ENCODE peak calls at places on chromosomes 12 and 14, in four cellular contexts. E is H1, D is mesendoderm, J is IMR-90. L is an unnamed sample.
A peak's percentile ranks its signal among the peaks of the same experiment; 100 is the strongest.

GRCh38 chr12:98446060-98446459 is 69.3 kb upstream of the TMPO start:
- DNase-seq in E (no peak), D (no peak), J (no peak), L (no peak)

GRCh38 chr12:124388679-124389536 is 94.0 kb downstream of the RFLNA start:
- DNase-seq in E (no peak), D (peak; percentile 92), J (peak; percentile 85), L (peak; percentile 84)

GRCh38 chr12:71476513-71476912 is 36.9 kb downstream of the LGR5 start:
- DNase-seq in E (no peak), D (no peak), J (peak; percentile 76), L (no peak)

GRCh38 chr12:128797119-128798118 is 26.3 kb downstream of the SLC15A4 start:
- DNase-seq in E (peak; percentile 50), D (peak; percentile 74), J (peak; percentile 63), L (no peak)

GRCh38 chr12:53244337-53244736 is 12.3 kb upstream of the RARG start:
- DNase-seq in E (no peak), D (no peak), J (no peak), L (no peak)

GRCh38 chr12:123764109-123764508 is 2.0 kb downstream of the DNAH10 start:
- DNase-seq in E (no peak), D (no peak), J (no peak), L (no peak)

GRCh38 chr14:29895591-29896043 is 32.0 kb downstream of the PRKD1 start:
- DNase-seq in E (no peak), D (peak; percentile 30), J (no peak), L (no peak)

GRCh38 chr12:124938606-124939427 is 24.4 kb upstream of the UBC start:
- DNase-seq in E (no peak), D (peak; percentile 89), J (peak; percentile 88), L (peak; percentile 71)

GRCh38 chr12:107179883-107180282 is 86.5 kb upstream of the CRY1 start:
- DNase-seq in E (no peak), D (peak; percentile 9), J (no peak), L (no peak)

GRCh38 chr14:36659010-36659821 is 2.4 kb upstream of the PAX9 start:
- DNase-seq in E (no peak), D (no peak), J (no peak), L (no peak)

GRCh38 chr12:54140958-54141388 is 47.8 kb downstream of the SMUG1 start:
- DNase-seq in E (no peak), D (peak; percentile 71), J (no peak), L (no peak)

GRCh38 chr12:99558113-99558512 is 89.4 kb upstream of the GARIN6 start:
- DNase-seq in E (no peak), D (no peak), J (no peak), L (no peak)

GRCh38 chr14:40204441-40205175 is 772.4 kb upstream of the FBXO33 start:
- DNase-seq in E (no peak), D (peak; percentile 5), J (no peak), L (peak; percentile 55)

GRCh38 chr14:74549588-74549987 is 56.0 kb downstream of the ISCA2 start:
- DNase-seq in E (no peak), D (peak; percentile 45), J (no peak), L (no peak)

GRCh38 chr14:31426663-31427062 is 6.3 kb upstream of the HEATR5A start:
- DNase-seq in E (no peak), D (no peak), J (no peak), L (peak; percentile 32)

GRCh38 chr12:47905313-47905730 is 528 bp upstream of the VDR start:
- DNase-seq in E (peak; percentile 61), D (no peak), J (no peak), L (peak; percentile 95)

GRCh38 chr12:121334513-121335343 is 17.5 kb downstream of the ANAPC5 start:
- DNase-seq in E (no peak), D (peak; percentile 70), J (peak; percentile 78), L (no peak)

GRCh38 chr12:121279507-121279915 is 17.0 kb downstream of the CAMKK2 start:
- DNase-seq in E (no peak), D (no peak), J (peak; percentile 26), L (no peak)

GRCh38 chr14:33516898-33517436 is 433.9 kb downstream of the EGLN3 start:
- DNase-seq in E (no peak), D (no peak), J (no peak), L (no peak)

GRCh38 chr14:50060871-50061663 is 55.3 kb downstream of the VCPKMT start:
- DNase-seq in E (no peak), D (peak; percentile 90), J (peak; percentile 95), L (no peak)

GRCh38 chr14:106044949-106045596 is 518.7 kb downstream of the TMEM121 start:
- DNase-seq in E (no peak), D (peak; percentile 2), J (no peak), L (no peak)

GRCh38 chr14:65748796-65749195 is 336.3 kb downstream of the FUT8 start:
- DNase-seq in E (no peak), D (no peak), J (no peak), L (no peak)

GRCh38 chr12:49335118-49335954 is 1.7 kb downstream of the C1QL4 start:
- DNase-seq in E (no peak), D (no peak), J (no peak), L (no peak)

GRCh38 chr12:39723831-39724230 is 104.2 kb upstream of the ABCD2 start:
- DNase-seq in E (no peak), D (peak; percentile 34), J (no peak), L (peak; percentile 30)

GRCh38 chr12:130367523-130367922 is 29.8 kb downstream of the PIWIL1 start:
- DNase-seq in E (no peak), D (no peak), J (no peak), L (no peak)

GRCh38 chr12:48380596-48380995 is 29.9 kb upstream of the ZNF641 start:
- DNase-seq in E (no peak), D (no peak), J (no peak), L (no peak)

GRCh38 chr12:108526482-108527234 is 11.6 kb downstream of the FICD start:
- DNase-seq in E (no peak), D (peak; percentile 10), J (peak; percentile 37), L (no peak)

GRCh38 chr12:114700392-114701103 is 16.6 kb upstream of the TBX3 start:
- DNase-seq in E (no peak), D (peak; percentile 37), J (no peak), L (peak; percentile 45)

GRCh38 chr12:19757317-19757877 is 318.1 kb downstream of the AEBP2 start:
- DNase-seq in E (no peak), D (peak; percentile 45), J (peak; percentile 64), L (no peak)

GRCh38 chr14:34111505-34111904 is 160.6 kb upstream of the EGLN3 start:
- DNase-seq in E (no peak), D (no peak), J (no peak), L (no peak)

GRCh38 chr14:101552786-101553231 is 8.5 kb upstream of the DIO3 start:
- DNase-seq in E (no peak), D (peak; percentile 39), J (no peak), L (no peak)

GRCh38 chr12:74747305-74747704 is 209.7 kb downstream of the ATXN7L3B start:
- DNase-seq in E (no peak), D (peak; percentile 7), J (peak; percentile 16), L (no peak)

GRCh38 chr14:93173943-93174395 is 10.7 kb downstream of the MOAP1 start:
- DNase-seq in E (no peak), D (no peak), J (peak; percentile 22), L (no peak)

GRCh38 chr14:93175492-93175891 is 9.2 kb downstream of the MOAP1 start:
- DNase-seq in E (no peak), D (no peak), J (no peak), L (no peak)

DNA sequence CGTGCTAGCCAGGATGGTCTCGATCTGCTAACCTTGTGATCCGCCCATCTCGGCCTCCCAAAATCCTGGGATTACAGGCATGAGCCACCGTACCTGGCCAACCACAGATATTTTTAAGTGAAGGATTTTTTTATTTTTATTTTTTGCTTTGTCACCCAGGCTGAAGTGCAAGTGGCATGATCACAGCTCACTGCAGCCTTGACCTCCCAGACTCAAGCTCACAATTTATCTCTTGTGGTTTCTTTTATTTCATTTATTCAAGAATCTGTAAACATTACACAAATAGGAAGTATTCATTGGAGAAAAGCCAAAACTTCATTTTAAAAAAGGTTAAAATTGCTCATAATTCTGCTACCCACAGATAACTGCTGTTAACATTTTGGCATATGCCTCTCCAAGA is 13.3 kb downstream of the MOAP1 start:
- DNase-seq in E (no peak), D (no peak), J (peak; percentile 19), L (no peak)
- H3K56ac ChIP-seq in E (no peak overlapping the region), D (no peak overlapping the region), J (no peak overlapping the region), L (no peak overlapping the region)

DNA sequence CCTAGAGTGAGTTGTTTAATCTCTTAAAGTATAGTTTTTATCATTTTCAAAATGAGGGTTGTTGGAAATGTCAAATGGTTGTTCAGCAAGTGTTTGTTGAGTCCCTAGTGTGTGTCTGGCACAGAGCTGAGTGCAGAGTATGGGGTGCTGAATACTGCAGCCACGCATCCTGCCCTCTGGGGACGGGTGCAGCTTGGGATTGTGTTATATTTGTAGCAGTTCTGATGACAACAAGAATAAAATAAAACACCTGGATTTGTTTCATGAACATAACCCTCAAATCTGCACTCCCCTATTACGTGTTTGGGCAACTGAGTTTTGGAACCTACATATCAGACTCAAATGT is 127.9 kb downstream of the CACNA1C start:
- DNase-seq in E (no peak), D (no peak), J (no peak), L (no peak)
- H3K56ac ChIP-seq in E (no peak overlapping the region), D (no peak overlapping the region), J (peak overlapping the region; percentile 33), L (no peak overlapping the region)

GRCh38 chr14:93984987-93985410 is 8.6 kb upstream of the ASB2 start:
- DNase-seq in E (no peak), D (peak; percentile 71), J (peak; percentile 91), L (peak; percentile 65)

GRCh38 chr14:93984070-93984469 is 7.7 kb upstream of the ASB2 start:
- DNase-seq in E (no peak), D (peak; percentile 77), J (peak; percentile 81), L (peak; percentile 49)

GRCh38 chr14:93987376-93987775 is 9.7 kb upstream of the CCDC197 start:
- DNase-seq in E (no peak), D (no peak), J (no peak), L (no peak)

GRCh38 chr14:93987815-93988476 is 9.2 kb upstream of the CCDC197 start:
- DNase-seq in E (no peak), D (peak; percentile 46), J (no peak), L (peak; percentile 69)

GRCh38 chr14:93986972-93987371 is 10.1 kb upstream of the CCDC197 start:
- DNase-seq in E (no peak), D (no peak), J (no peak), L (no peak)
- H3K56ac ChIP-seq in E (no peak overlapping the region), D (peak overlapping the region; percentile 69), J (no peak overlapping the region), L (no peak overlapping the region)

GRCh38 chr12:27424631-27425230 is 21.8 kb upstream of the SMCO2 start:
- DNase-seq in E (no peak), D (peak; percentile 64), J (peak; percentile 58), L (no peak)
- H3K56ac ChIP-seq in E (no peak overlapping the region), D (no peak overlapping the region), J (no peak overlapping the region), L (no peak overlapping the region)

GRCh38 chr12:21265932-21266331 is 68.8 kb downstream of the SLCO1A2 start:
- DNase-seq in E (no peak), D (no peak), J (no peak), L (no peak)

DNA sequence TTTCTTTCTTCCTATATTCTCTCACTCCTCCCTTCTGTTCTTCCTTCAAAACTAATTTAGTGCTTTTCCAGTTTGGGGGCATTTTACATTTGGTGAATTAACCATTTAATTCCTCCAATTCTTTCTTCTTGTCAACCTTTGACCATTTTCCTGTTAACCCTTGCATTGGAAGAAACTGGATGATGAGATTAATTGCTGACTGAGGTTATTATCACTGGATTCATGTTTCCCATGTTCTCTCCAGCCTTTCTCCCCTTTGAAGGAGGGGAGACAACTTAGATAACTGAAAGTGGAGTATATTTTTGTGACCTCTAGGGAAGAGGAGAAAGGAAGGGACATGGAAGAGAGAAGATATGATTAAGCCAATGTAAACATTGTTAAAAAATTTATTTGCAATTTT is 70.5 kb downstream of the SLCO1A2 start:
- DNase-seq in E (no peak), D (no peak), J (no peak), L (no peak)
- H3K56ac ChIP-seq in E (no peak overlapping the region), D (no peak overlapping the region), J (no peak overlapping the region), L (no peak overlapping the region)